ENCODE peak calls at places on chromosomes 6 and 20, in five cellular contexts. W is AG04450, O is ovary, V is mammary epithelial cell, Q is hepatocyte. A is an unnamed sample.

GRCh38 chr6:142478117-142478516 is 176.3 kb downstream of the ADGRG6 start:
- DNase-seq in Q (peak), V (peak), O (no peak), W (no peak), A (no peak)

GRCh38 chr6:133973109-133973971 is 20.3 kb downstream of the TBPL1 start:
- DNase-seq in V (peak), O (no peak), Q (peak), W (peak), A (no peak)

GRCh38 chr20:9506964-9507369 is 7.4 kb upstream of the LAMP5 start:
- DNase-seq in O (no peak), V (no peak), Q (no peak), W (no peak), A (no peak)

GRCh38 chr6:7833753-7834075 is 76.9 kb downstream of the TXNDC5 start:
- DNase-seq in O (no peak), W (no peak), Q (no peak), V (no peak), A (no peak)

GRCh38 chr6:36595168-36595818 is 1.1 kb downstream of the SRSF3 start:
- DNase-seq in O (peak), Q (no peak), V (peak), W (no peak), A (no peak)

GRCh38 chr6:90294614-90294988 is 2.0 kb downstream of the BACH2 start:
- DNase-seq in V (no peak), W (no peak), Q (no peak), O (no peak), A (no peak)

GRCh38 chr6:41578714-41579610 is 32.8 kb downstream of the FOXP4 start:
- DNase-seq in W (no peak), Q (no peak), V (no peak), O (no peak), A (no peak)

GRCh38 chr20:2261105-2261504 is 34.7 kb upstream of the TGM3 start:
- DNase-seq in O (no peak), W (no peak), Q (no peak), V (no peak), A (no peak)

GRCh38 chr20:20396794-20397193 is 28.9 kb downstream of the INSM1 start:
- DNase-seq in Q (no peak), V (no peak), W (no peak), O (no peak), A (no peak)

GRCh38 chr6:38552136-38552535 is 87.6 kb downstream of the BTBD9 start:
- DNase-seq in O (no peak), V (no peak), Q (no peak), W (no peak), A (no peak)

GRCh38 chr6:57097596-57097995 is 7.6 kb downstream of the ZNF451 start:
- DNase-seq in V (peak), O (no peak), Q (no peak), W (no peak), A (no peak)

GRCh38 chr6:4398806-4399205 is 263.4 kb upstream of the ECI2 start:
- DNase-seq in V (no peak), O (no peak), Q (no peak), W (peak), A (no peak)

GRCh38 chr20:52259295-52259694 is 67.7 kb upstream of the ZFP64 start:
- DNase-seq in V (no peak), W (no peak), Q (no peak), O (no peak), A (no peak)

GRCh38 chr20:41058007-41058673 is 29.5 kb downstream of the TOP1 start:
- DNase-seq in O (no peak), Q (peak), V (peak), W (no peak), A (peak)

GRCh38 chr20:23879811-23880374 is 345 bp upstream of the CST5 start:
- DNase-seq in O (no peak), Q (peak), W (no peak), V (peak), A (no peak)

GRCh38 chr6:168158280-168158979 is 79.4 kb upstream of the FRMD1 start:
- DNase-seq in Q (no peak), V (no peak), W (no peak), O (no peak), A (no peak)

GRCh38 chr6:168156742-168157265 is 77.8 kb upstream of the FRMD1 start:
- DNase-seq in O (no peak), Q (no peak), W (no peak), V (no peak), A (no peak)

GRCh38 chr6:168158980-168159349 is 80.0 kb upstream of the FRMD1 start:
- DNase-seq in O (no peak), V (no peak), Q (no peak), W (no peak), A (no peak)

GRCh38 chr6:168155821-168156741 is 77.1 kb upstream of the FRMD1 start:
- DNase-seq in O (no peak), Q (no peak), V (no peak), W (no peak), A (no peak)

DNA sequence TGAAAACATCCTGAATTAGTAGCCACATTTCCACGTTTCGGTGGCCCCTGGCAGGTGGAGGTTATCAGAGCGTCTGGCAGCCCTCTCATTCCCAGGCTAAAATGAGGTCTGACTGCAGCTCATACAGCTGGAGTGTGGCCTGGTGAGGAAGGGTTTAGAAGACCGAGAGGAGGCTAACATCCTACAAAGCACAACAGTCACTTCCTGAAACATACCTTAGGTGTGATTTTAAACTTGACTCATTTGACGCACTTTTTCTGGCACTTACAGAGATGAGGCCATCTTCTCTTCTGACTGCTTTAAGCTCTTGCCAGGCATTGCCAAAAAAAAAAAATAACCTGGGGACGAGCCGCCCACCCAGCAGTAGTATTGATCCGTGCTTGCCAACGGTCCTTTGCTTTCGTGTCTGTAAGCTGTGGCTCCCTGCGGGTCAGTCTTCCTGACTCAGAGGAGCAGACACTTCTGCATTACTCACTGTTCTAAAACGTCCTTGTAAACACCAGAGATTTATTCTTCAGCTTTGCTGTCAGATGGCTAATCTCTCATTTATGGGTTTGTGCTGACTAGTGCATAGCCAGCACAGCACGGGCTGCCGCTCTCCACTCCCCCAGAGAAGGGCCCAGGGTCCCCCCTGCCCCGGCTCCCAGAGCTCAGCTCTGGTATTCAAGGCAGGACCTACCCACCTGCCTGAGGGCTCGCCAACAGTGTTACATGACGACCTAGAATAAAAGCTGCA is 78.4 kb upstream of the FRMD1 start:
- DNase-seq in O (no peak), Q (peak), W (peak), V (peak), A (peak)
- H3K4me3 ChIP-seq in O (no peak), Q (no peak), W (peak), V (no peak), A (peak)

DNA sequence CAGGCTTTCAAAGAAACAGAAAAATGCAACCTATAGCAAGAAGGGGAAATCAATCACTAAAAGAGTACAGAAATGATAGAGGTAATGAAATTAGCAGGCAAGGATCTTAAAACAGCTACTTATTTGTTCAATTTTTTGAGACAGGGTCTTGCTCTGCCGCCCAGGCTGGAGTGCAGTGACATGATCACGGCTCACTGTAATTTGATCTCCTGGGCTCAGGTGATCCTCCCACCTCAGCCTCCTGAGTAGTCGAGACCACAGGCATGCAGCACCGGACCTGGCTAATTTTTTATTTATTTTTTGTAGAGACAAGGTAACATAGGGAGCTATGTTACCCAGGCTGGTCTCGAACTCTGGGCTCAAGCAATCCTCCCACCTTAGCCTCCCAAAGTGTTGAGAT is 21.6 kb downstream of the TFB1M start:
- DNase-seq in Q (no peak), W (no peak), O (no peak), V (no peak), A (no peak)
- TF ChIP-seq CTCF in Q (no peak), W (no peak), O (no peak), V (no peak), A (no peak)

GRCh38 chr6:166618866-166619761 is 7.9 kb downstream of the RPS6KA2 start:
- DNase-seq in W (no peak), Q (no peak), V (no peak), O (no peak), A (peak)
- H3K4me3 ChIP-seq in W (no peak), Q (no peak), V (no peak), O (no peak), A (no peak)

GRCh38 chr6:166308769-166309589 is 787 bp upstream of the PRR18 start:
- DNase-seq in W (no peak), V (no peak), Q (no peak), O (no peak), A (no peak)
- TF ChIP-seq CTCF in W (no peak), V (no peak), Q (no peak), O (no peak), A (no peak)

GRCh38 chr6:73656501-73657145 is 2.8 kb upstream of the SLC17A5 start:
- DNase-seq in W (no peak), V (no peak), Q (no peak), O (no peak), A (no peak)

GRCh38 chr6:73657201-73657600 is 3.4 kb upstream of the SLC17A5 start:
- DNase-seq in Q (no peak), O (no peak), V (no peak), W (no peak), A (no peak)

GRCh38 chr6:73653571-73654424 is at the start of gene SLC17A5:
- DNase-seq in W (peak), Q (peak), V (peak), O (peak), A (peak)

GRCh38 chr6:73652637-73653570 is 888 bp downstream of the SLC17A5 start:
- DNase-seq in V (peak), Q (peak), O (peak), W (no peak), A (no peak)

GRCh38 chr6:73655341-73655917 is 1.6 kb upstream of the SLC17A5 start:
- DNase-seq in V (no peak), Q (no peak), W (no peak), O (no peak), A (no peak)
- H3K4me3 ChIP-seq in V (no peak), Q (no peak), W (no peak), O (peak), A (no peak)

GRCh38 chr6:127606131-127606562 is 29.2 kb downstream of the C6orf58 start:
- DNase-seq in Q (peak), O (no peak), W (no peak), V (peak), A (peak)
- TF ChIP-seq CTCF in Q (peak), O (no peak), W (peak), V (peak), A (peak)